ENCODE peak calls at places on chromosomes 6 and 20, in four cellular contexts. One of them, this sample, is unnamed.

GRCh38 chr20:23601715-23602114 is 4.0 kb downstream of the CST9 start:
- DNase-seq in AG10803: no peak
- DNase-seq in choroid plexus epithelial cell: peak
- DNase-seq in heart right ventricle: no peak
- DNase-seq in this sample: no peak

GRCh38 chr6:54801669-54802068 is 44.9 kb upstream of the FAM83B start:
- DNase-seq in AG10803: peak
- DNase-seq in choroid plexus epithelial cell: peak
- DNase-seq in heart right ventricle: no peak
- DNase-seq in this sample: peak

GRCh38 chr6:135739288-135739687 is 112.2 kb upstream of the PDE7B start:
- DNase-seq in AG10803: peak
- DNase-seq in choroid plexus epithelial cell: peak
- DNase-seq in heart right ventricle: no peak
- DNase-seq in this sample: peak

GRCh38 chr6:160775730-160776129 is 73.7 kb downstream of the PLG start:
- DNase-seq in AG10803: no peak
- DNase-seq in choroid plexus epithelial cell: no peak
- DNase-seq in heart right ventricle: no peak
- DNase-seq in this sample: no peak

GRCh38 chr20:8073024-8073832 is 53.7 kb upstream of the TMX4 start:
- DNase-seq in AG10803: peak
- DNase-seq in choroid plexus epithelial cell: peak
- DNase-seq in heart right ventricle: no peak
- DNase-seq in this sample: peak

GRCh38 chr6:158441639-158442308 is 118.1 kb upstream of the TMEM181 start:
- DNase-seq in AG10803: peak
- DNase-seq in choroid plexus epithelial cell: no peak
- DNase-seq in heart right ventricle: no peak
- DNase-seq in this sample: peak

GRCh38 chr6:170417881-170418280 is 111.3 kb downstream of the FAM120B start:
- DNase-seq in AG10803: no peak
- DNase-seq in choroid plexus epithelial cell: no peak
- DNase-seq in heart right ventricle: no peak
- DNase-seq in this sample: no peak

GRCh38 chr20:31708839-31709534 is 13.7 kb downstream of the BCL2L1 start:
- DNase-seq in AG10803: no peak
- DNase-seq in choroid plexus epithelial cell: no peak
- DNase-seq in heart right ventricle: no peak
- DNase-seq in this sample: no peak

GRCh38 chr6:81950877-81951276 is 198.4 kb upstream of the TENT5A start:
- DNase-seq in AG10803: peak
- DNase-seq in choroid plexus epithelial cell: peak
- DNase-seq in heart right ventricle: no peak
- DNase-seq in this sample: peak

GRCh38 chr20:35271904-35272303 is 6.0 kb downstream of the MMP24OS start:
- DNase-seq in AG10803: peak
- DNase-seq in choroid plexus epithelial cell: peak
- DNase-seq in heart right ventricle: no peak
- DNase-seq in this sample: peak

GRCh38 chr20:63544958-63545516 is 2.5 kb downstream of the SRMS start:
- DNase-seq in AG10803: no peak
- DNase-seq in choroid plexus epithelial cell: no peak
- DNase-seq in heart right ventricle: no peak
- DNase-seq in this sample: no peak

GRCh38 chr6:147009358-147009757 is 194.9 kb upstream of the STXBP5 start:
- DNase-seq in AG10803: no peak
- DNase-seq in choroid plexus epithelial cell: no peak
- DNase-seq in heart right ventricle: no peak
- DNase-seq in this sample: no peak

GRCh38 chr6:147003186-147003585 is 201.0 kb upstream of the STXBP5 start:
- DNase-seq in AG10803: peak
- DNase-seq in choroid plexus epithelial cell: peak
- DNase-seq in heart right ventricle: no peak
- DNase-seq in this sample: peak

GRCh38 chr6:147001621-147002020 is 202.6 kb upstream of the STXBP5 start:
- DNase-seq in AG10803: peak
- DNase-seq in choroid plexus epithelial cell: peak
- DNase-seq in heart right ventricle: no peak
- DNase-seq in this sample: peak

GRCh38 chr6:147000545-147001488 is 203.4 kb upstream of the STXBP5 start:
- DNase-seq in AG10803: peak
- DNase-seq in choroid plexus epithelial cell: peak
- DNase-seq in heart right ventricle: no peak
- DNase-seq in this sample: peak

DNA sequence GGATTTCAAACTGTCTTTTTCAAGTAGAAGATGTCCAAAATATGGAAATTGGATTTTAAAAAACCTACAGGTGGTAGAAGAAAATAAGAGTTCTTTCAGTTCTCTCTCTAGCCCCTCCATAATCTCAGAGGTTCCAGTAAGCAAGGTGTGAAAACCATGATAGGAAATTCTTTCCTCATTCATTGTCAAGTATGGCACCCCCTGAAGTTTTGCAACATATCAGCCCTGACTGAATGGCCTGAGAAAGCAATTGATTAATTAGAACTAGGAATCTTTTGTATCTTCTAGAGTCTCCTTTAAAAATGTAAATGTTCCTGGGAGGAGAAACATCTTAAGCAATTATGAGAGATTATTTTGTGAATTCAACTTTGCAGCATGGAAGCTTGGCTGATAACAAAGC is 198.7 kb upstream of the STXBP5 start:
- DNase-seq in AG10803: no peak
- DNase-seq in choroid plexus epithelial cell: no peak
- DNase-seq in heart right ventricle: no peak
- DNase-seq in this sample: no peak
- TF ChIP-seq CTCF in AG10803: no peak
- TF ChIP-seq CTCF in choroid plexus epithelial cell: peak
- TF ChIP-seq CTCF in heart right ventricle: no peak
- TF ChIP-seq CTCF in this sample: peak

GRCh38 chr20:6765469-6766058 is 1.9 kb upstream of the BMP2 start:
- DNase-seq in AG10803: peak
- DNase-seq in choroid plexus epithelial cell: peak
- DNase-seq in heart right ventricle: no peak
- DNase-seq in this sample: peak

GRCh38 chr20:6766433-6766832 is 1.1 kb upstream of the BMP2 start:
- DNase-seq in AG10803: no peak
- DNase-seq in choroid plexus epithelial cell: no peak
- DNase-seq in heart right ventricle: no peak
- DNase-seq in this sample: no peak

GRCh38 chr20:6767166-6767535 is 335 bp upstream of the BMP2 start:
- DNase-seq in AG10803: no peak
- DNase-seq in choroid plexus epithelial cell: peak
- DNase-seq in heart right ventricle: no peak
- DNase-seq in this sample: no peak

GRCh38 chr20:6768228-6769185 is 1.0 kb downstream of the BMP2 start:
- DNase-seq in AG10803: no peak
- DNase-seq in choroid plexus epithelial cell: peak
- DNase-seq in heart right ventricle: peak
- DNase-seq in this sample: no peak

GRCh38 chr20:6767536-6768227 is at the start of gene BMP2:
- DNase-seq in AG10803: peak
- DNase-seq in choroid plexus epithelial cell: peak
- DNase-seq in heart right ventricle: peak
- DNase-seq in this sample: peak
- TF ChIP-seq CTCF in AG10803: no peak
- TF ChIP-seq CTCF in choroid plexus epithelial cell: no peak
- TF ChIP-seq CTCF in heart right ventricle: no peak
- TF ChIP-seq CTCF in this sample: no peak

GRCh38 chr6:90434096-90434495 is 137.5 kb upstream of the BACH2 start:
- DNase-seq in AG10803: no peak
- DNase-seq in choroid plexus epithelial cell: peak
- DNase-seq in heart right ventricle: no peak
- DNase-seq in this sample: no peak
- TF ChIP-seq CTCF in AG10803: peak
- TF ChIP-seq CTCF in choroid plexus epithelial cell: peak
- TF ChIP-seq CTCF in heart right ventricle: no peak
- TF ChIP-seq CTCF in this sample: no peak

GRCh38 chr6:154337423-154338005 is 19.1 kb downstream of the IPCEF1 start:
- DNase-seq in AG10803: no peak
- DNase-seq in choroid plexus epithelial cell: no peak
- DNase-seq in heart right ventricle: no peak
- DNase-seq in this sample: no peak

GRCh38 chr6:154329350-154330170 is 27.0 kb downstream of the IPCEF1 start:
- DNase-seq in AG10803: no peak
- DNase-seq in choroid plexus epithelial cell: no peak
- DNase-seq in heart right ventricle: no peak
- DNase-seq in this sample: no peak

GRCh38 chr6:154331750-154332149 is 24.9 kb downstream of the IPCEF1 start:
- DNase-seq in AG10803: no peak
- DNase-seq in choroid plexus epithelial cell: no peak
- DNase-seq in heart right ventricle: no peak
- DNase-seq in this sample: no peak
- TF ChIP-seq CTCF in AG10803: no peak
- TF ChIP-seq CTCF in choroid plexus epithelial cell: no peak
- TF ChIP-seq CTCF in heart right ventricle: no peak
- TF ChIP-seq CTCF in this sample: no peak

GRCh38 chr6:558089-558488 is 98.8 kb downstream of the HUS1B start:
- DNase-seq in AG10803: no peak
- DNase-seq in choroid plexus epithelial cell: peak
- DNase-seq in heart right ventricle: no peak
- DNase-seq in this sample: peak
- TF ChIP-seq CTCF in AG10803: peak
- TF ChIP-seq CTCF in choroid plexus epithelial cell: peak
- TF ChIP-seq CTCF in heart right ventricle: no peak
- TF ChIP-seq CTCF in this sample: peak

GRCh38 chr6:159716247-159717086 is 10.8 kb upstream of the WTAP start:
- DNase-seq in AG10803: peak
- DNase-seq in choroid plexus epithelial cell: peak
- DNase-seq in heart right ventricle: no peak
- DNase-seq in this sample: peak

GRCh38 chr6:159714404-159714803 is 12.9 kb upstream of the WTAP start:
- DNase-seq in AG10803: no peak
- DNase-seq in choroid plexus epithelial cell: no peak
- DNase-seq in heart right ventricle: no peak
- DNase-seq in this sample: no peak

GRCh38 chr6:159715605-159716004 is 11.7 kb upstream of the WTAP start:
- DNase-seq in AG10803: no peak
- DNase-seq in choroid plexus epithelial cell: no peak
- DNase-seq in heart right ventricle: no peak
- DNase-seq in this sample: no peak

GRCh38 chr6:159713984-159714383 is 13.3 kb upstream of the WTAP start:
- DNase-seq in AG10803: no peak
- DNase-seq in choroid plexus epithelial cell: no peak
- DNase-seq in heart right ventricle: no peak
- DNase-seq in this sample: no peak

GRCh38 chr6:159715168-159715567 is 12.1 kb upstream of the WTAP start:
- DNase-seq in AG10803: no peak
- DNase-seq in choroid plexus epithelial cell: no peak
- DNase-seq in heart right ventricle: no peak
- DNase-seq in this sample: no peak
- TF ChIP-seq CTCF in AG10803: no peak
- TF ChIP-seq CTCF in choroid plexus epithelial cell: no peak
- TF ChIP-seq CTCF in heart right ventricle: no peak
- TF ChIP-seq CTCF in this sample: no peak